ENCODE peak calls at places on chromosome 13, in seven cellular contexts. N is HepG2, H is K562, K is SK-N-SH, P is GM12891, R is H1, S is GM12878. B is an unnamed sample.

GRCh38 chr13:75633285-75633684 is 2.8 kb upstream of the LMO7 start:
- DNase-seq in N (peak; percentile 33), H (no peak), K (no peak), P (no peak), R (no peak), S (no peak), B (no peak)

GRCh38 chr13:51370116-51370515 is 30.6 kb downstream of the SERPINE3 start:
- DNase-seq in N (no peak), H (no peak), K (no peak), P (no peak), R (no peak), S (no peak), B (no peak)

GRCh38 chr13:99275093-99275469 is 16.9 kb upstream of the GPR18 start:
- DNase-seq in N (no peak), H (no peak), K (no peak), P (no peak), R (no peak), S (no peak), B (no peak)

GRCh38 chr13:48214519-48215121 is 18.4 kb upstream of the ITM2B start:
- DNase-seq in N (no peak), H (no peak), K (no peak), P (no peak), R (no peak), S (no peak), B (no peak)

GRCh38 chr13:31894931-31895330 is 136.6 kb upstream of the FRY start:
- DNase-seq in N (no peak), H (no peak), K (no peak), P (no peak), R (no peak), S (no peak), B (no peak)

GRCh38 chr13:113064534-113065405 is 40.8 kb upstream of the F7 start:
- DNase-seq in N (no peak), H (peak; percentile 39), K (no peak), P (no peak), R (no peak), S (no peak), B (no peak)

GRCh38 chr13:53198017-53198416 is 169.4 kb downstream of the OLFM4 start:
- DNase-seq in N (no peak), H (no peak), K (peak; percentile 57), P (no peak), R (no peak), S (no peak), B (no peak)

GRCh38 chr13:89066868-89067466 is 1395.8 kb downstream of the SLITRK5 start:
- DNase-seq in N (peak; percentile 44), H (peak; percentile 4), K (peak; percentile 19), P (no peak), R (no peak), S (no peak), B (no peak)

GRCh38 chr13:48400820-48401219 is 12.1 kb downstream of the LPAR6 start:
- DNase-seq in N (no peak), H (no peak), K (no peak), P (no peak), R (no peak), S (peak; percentile 25), B (no peak)

GRCh38 chr13:108895220-108895704 is 265.9 kb downstream of the MYO16 start:
- DNase-seq in N (peak; percentile 36), H (peak; percentile 48), K (peak; percentile 38), P (no peak), R (no peak), S (no peak), B (no peak)

GRCh38 chr13:66689628-66690027 is 540.5 kb downstream of the PCDH9 start:
- DNase-seq in N (no peak), H (no peak), K (peak; percentile 30), P (no peak), R (no peak), S (no peak), B (no peak)

GRCh38 chr13:23789576-23790346 is 99.4 kb downstream of the MIPEP start:
- DNase-seq in N (no peak), H (no peak), K (no peak), P (no peak), R (no peak), S (no peak), B (no peak)

GRCh38 chr13:113149711-113150544 is 8.5 kb upstream of the PROZ start:
- DNase-seq in N (peak; percentile 91), H (no peak), K (no peak), P (no peak), R (peak; percentile 35), S (no peak), B (no peak)

GRCh38 chr13:110118106-110118505 is 188.9 kb downstream of the COL4A1 start:
- DNase-seq in N (no peak), H (no peak), K (no peak), P (no peak), R (peak; percentile 41), S (no peak), B (no peak)

GRCh38 chr13:89890806-89891205 is 1456.7 kb upstream of the MIR17HG start:
- DNase-seq in N (no peak), H (no peak), K (no peak), P (no peak), R (no peak), S (no peak), B (no peak)

GRCh38 chr13:33108620-33109019 is 92.4 kb downstream of the KL start:
- DNase-seq in N (no peak), H (no peak), K (no peak), P (no peak), R (no peak), S (no peak), B (no peak)

GRCh38 chr13:48094404-48094780 is 512 bp downstream of the MED4 start:
- DNase-seq in N (no peak), H (peak; percentile 19), K (no peak), P (peak; percentile 2), R (no peak), S (no peak), B (no peak)

GRCh38 chr13:81957121-81957520 is 1616.2 kb upstream of the SPRY2 start:
- DNase-seq in N (peak; percentile 2), H (no peak), K (no peak), P (no peak), R (no peak), S (no peak), B (no peak)

GRCh38 chr13:95608640-95609280 is 35.7 kb downstream of the DZIP1 start:
- DNase-seq in N (no peak), H (no peak), K (no peak), P (no peak), R (no peak), S (no peak), B (no peak)

GRCh38 chr13:34914416-34914815 is 27.7 kb upstream of the NBEA start:
- DNase-seq in N (no peak), H (no peak), K (no peak), P (no peak), R (no peak), S (no peak), B (no peak)

GRCh38 chr13:45206340-45206739 is 5.5 kb upstream of the KCTD4 start:
- DNase-seq in N (no peak), H (no peak), K (no peak), P (no peak), R (no peak), S (peak; percentile 21), B (no peak)
- TF ChIP-seq POLR2AphosphoS5 in N (no peak), H (no peak), K (peak; percentile 90), P (no peak), R (no peak), S (no peak), B (no peak)

DNA sequence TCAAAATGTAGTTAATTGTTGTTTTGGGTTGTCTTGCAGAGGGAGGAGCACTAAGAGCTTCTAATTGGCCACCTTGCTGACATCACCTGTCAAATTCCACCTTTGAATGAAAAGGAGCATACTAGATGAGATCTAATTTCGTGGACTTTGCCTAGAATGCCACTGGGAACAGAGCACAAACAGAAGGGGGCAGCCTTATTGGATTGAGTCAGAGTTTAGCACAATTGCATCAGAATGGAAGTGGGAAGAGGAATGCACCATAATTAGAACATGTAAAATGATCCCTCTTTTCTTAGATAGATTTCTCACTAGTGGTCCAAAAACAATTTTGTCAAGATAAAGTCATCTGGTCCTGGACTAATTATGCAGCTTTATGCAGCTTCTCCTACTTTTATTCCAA is 1552.2 kb downstream of the PCDH9 start:
- DNase-seq in N (no peak), H (no peak), K (no peak), P (no peak), R (no peak), S (no peak), B (no peak)
- TF ChIP-seq TAF1 in N (no peak), H (no peak), K (no peak), P (no peak), R (no peak), S (no peak), B (no peak)

DNA sequence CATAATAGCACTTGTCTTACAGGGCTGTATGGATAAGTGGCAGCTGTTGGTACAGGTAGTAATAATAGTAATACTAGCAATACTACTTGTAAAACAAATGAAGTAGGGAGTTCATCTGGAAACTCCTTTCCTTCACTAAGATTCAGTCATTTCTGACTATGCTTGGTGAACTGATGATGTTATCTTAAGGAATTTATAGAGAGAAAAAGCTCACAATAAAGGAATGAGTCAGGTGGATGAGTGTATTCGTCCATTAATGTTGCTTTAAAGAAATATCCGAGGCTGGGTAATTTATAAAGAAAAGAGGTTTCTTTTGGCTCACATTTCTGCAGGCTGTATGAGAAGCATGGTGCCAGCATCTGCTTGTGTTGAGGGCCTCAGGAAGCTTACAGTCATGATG is 477.3 kb downstream of the KLF12 start:
- DNase-seq in N (no peak), H (no peak), K (no peak), P (no peak), R (no peak), S (no peak), B (no peak)
- TF ChIP-seq POLR2AphosphoS5 in N (no peak), H (no peak), K (no peak), P (no peak), R (no peak), S (no peak), B (no peak)

GRCh38 chr13:44809152-44809551 is 180.1 kb downstream of the NUFIP1 start:
- DNase-seq in N (no peak), H (no peak), K (no peak), P (no peak), R (no peak), S (no peak), B (no peak)

GRCh38 chr13:44805623-44806022 is 183.6 kb downstream of the NUFIP1 start:
- DNase-seq in N (no peak), H (no peak), K (no peak), P (no peak), R (no peak), S (no peak), B (no peak)

GRCh38 chr13:44803390-44803789 is 185.9 kb downstream of the NUFIP1 start:
- DNase-seq in N (no peak), H (no peak), K (no peak), P (no peak), R (no peak), S (no peak), B (no peak)

GRCh38 chr13:44810067-44810840 is 179.0 kb downstream of the NUFIP1 start:
- DNase-seq in N (no peak), H (no peak), K (peak; percentile 26), P (no peak), R (no peak), S (no peak), B (no peak)

DNA sequence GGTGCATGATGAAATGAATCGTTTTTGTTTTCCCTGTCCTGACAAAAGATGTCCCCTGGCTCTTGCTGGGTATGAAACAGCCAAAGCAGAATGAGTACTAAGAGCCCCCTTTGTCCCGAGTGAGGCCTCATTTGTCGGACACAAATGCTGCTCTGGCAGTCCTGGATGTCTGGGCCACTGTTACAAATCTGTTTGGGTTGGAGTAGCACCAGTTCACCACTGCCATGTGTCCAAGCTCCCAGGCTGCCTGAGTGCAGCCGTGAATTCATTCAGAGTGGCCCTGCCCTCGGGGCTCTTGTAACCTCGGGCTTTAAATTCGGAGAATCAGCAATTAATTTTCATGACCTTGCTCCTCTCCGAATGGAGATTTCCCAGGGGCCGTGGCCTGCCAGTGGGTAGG is 182.4 kb downstream of the NUFIP1 start:
- DNase-seq in N (no peak), H (no peak), K (no peak), P (no peak), R (no peak), S (no peak), B (no peak)
- TF ChIP-seq TAF1 in N (no peak), H (no peak), K (no peak), P (no peak), R (no peak), S (no peak), B (no peak)

B was measured in GM12892.